ENCODE peak calls at places on chromosome 21, in five cellular contexts. P, K, E, A and X are unnamed samples.

GRCh38 chr21:26098758-26099157 is 71.8 kb downstream of the APP start:
- DNase-seq in P (no peak), K (no peak), E (no peak), A (no peak), X (peak)

GRCh38 chr21:25577765-25578069 is 29.6 kb downstream of the MRPL39 start:
- DNase-seq in P (no peak), K (no peak), E (no peak), A (no peak), X (no peak)

GRCh38 chr21:29155118-29155932 is 24.9 kb downstream of the MAP3K7CL start:
- DNase-seq in P (no peak), K (peak), E (no peak), A (no peak), X (peak)

GRCh38 chr21:16211339-16212303 is 481.8 kb downstream of the USP25 start:
- DNase-seq in P (no peak), K (no peak), E (no peak), A (no peak), X (no peak)

GRCh38 chr21:38343691-38344090 is 86.9 kb downstream of the KCNJ15 start:
- DNase-seq in P (no peak), K (no peak), E (no peak), A (no peak), X (no peak)

GRCh38 chr21:38544681-38545080 is 46.4 kb upstream of the ERG start:
- DNase-seq in P (no peak), K (no peak), E (no peak), A (no peak), X (no peak)

GRCh38 chr21:36005018-36005417 is 55.3 kb downstream of the SETD4 start:
- DNase-seq in P (no peak), K (no peak), E (no peak), A (peak), X (no peak)

GRCh38 chr21:43925096-43925481 is 60.1 kb downstream of the AGPAT3 start:
- DNase-seq in P (peak), K (no peak), E (no peak), A (no peak), X (no peak)

GRCh38 chr21:43727571-43728466 is 8.9 kb downstream of the PDXK start:
- DNase-seq in P (no peak), K (no peak), E (no peak), A (no peak), X (no peak)

GRCh38 chr21:44869860-44870747 is 3.4 kb downstream of the PTTG1IP start:
- DNase-seq in P (no peak), K (no peak), E (peak), A (no peak), X (no peak)

GRCh38 chr21:26818911-26819310 is 26.3 kb downstream of the ADAMTS1 start:
- DNase-seq in P (no peak), K (no peak), E (no peak), A (no peak), X (no peak)

GRCh38 chr21:38165466-38166213 is 91.2 kb upstream of the KCNJ15 start:
- DNase-seq in P (no peak), K (peak), E (no peak), A (no peak), X (no peak)

GRCh38 chr21:29233611-29234540 is 64.8 kb upstream of the BACH1 start:
- DNase-seq in P (no peak), K (no peak), E (no peak), A (no peak), X (no peak)

GRCh38 chr21:27423073-27423472 is 456.2 kb upstream of the ADAMTS5 start:
- DNase-seq in P (no peak), K (no peak), E (no peak), A (no peak), X (peak)

GRCh38 chr21:29146726-29147125 is 16.3 kb downstream of the MAP3K7CL start:
- DNase-seq in P (no peak), K (no peak), E (no peak), A (no peak), X (no peak)

GRCh38 chr21:39715804-39716397 is 29.1 kb upstream of the IGSF5 start:
- DNase-seq in P (peak), K (peak), E (peak), A (peak), X (peak)

GRCh38 chr21:36200089-36200561 is 43.5 kb downstream of the DOP1B start:
- DNase-seq in P (no peak), K (no peak), E (no peak), A (no peak), X (no peak)

GRCh38 chr21:44382536-44382935 is 29.1 kb downstream of the TRPM2 start:
- DNase-seq in P (no peak), K (no peak), E (no peak), A (no peak), X (no peak)

GRCh38 chr21:15604424-15604823 is 125.4 kb upstream of the USP25 start:
- DNase-seq in P (no peak), K (no peak), E (no peak), A (no peak), X (peak)

GRCh38 chr21:17340081-17340480 is 172.8 kb upstream of the CXADR start:
- DNase-seq in P (no peak), K (no peak), E (no peak), A (no peak), X (no peak)

GRCh38 chr21:22476726-22477646 is 1478.8 kb downstream of the NCAM2 start:
- DNase-seq in P (no peak), K (no peak), E (no peak), A (no peak), X (peak)

GRCh38 chr21:27885296-27885711 is 918.4 kb upstream of the ADAMTS5 start:
- DNase-seq in P (no peak), K (no peak), E (no peak), A (no peak), X (no peak)

GRCh38 chr21:20351138-20351537 is 647.1 kb upstream of the NCAM2 start:
- DNase-seq in P (no peak), K (no peak), E (no peak), A (no peak), X (no peak)

GRCh38 chr21:44279621-44280260 is 5.9 kb upstream of the AIRE start:
- DNase-seq in P (no peak), K (no peak), E (no peak), A (no peak), X (no peak)

GRCh38 chr21:44390886-44391285 is 37.5 kb downstream of the TRPM2 start:
- DNase-seq in P (no peak), K (peak), E (no peak), A (no peak), X (no peak)

GRCh38 chr21:36134820-36135390 is at the start of gene CBR3:
- DNase-seq in P (no peak), K (peak), E (no peak), A (no peak), X (peak)

GRCh38 chr21:40595806-40596205 is 251.2 kb downstream of the DSCAM start:
- DNase-seq in P (no peak), K (no peak), E (no peak), A (no peak), X (no peak)

GRCh38 chr21:36834192-36834591 is 132.3 kb downstream of the HLCS start:
- DNase-seq in P (no peak), K (no peak), E (no peak), A (no peak), X (no peak)

GRCh38 chr21:16195896-16196443 is 466.2 kb downstream of the USP25 start:
- DNase-seq in P (no peak), K (no peak), E (no peak), A (no peak), X (no peak)

GRCh38 chr21:27581168-27581567 is 614.3 kb upstream of the ADAMTS5 start:
- DNase-seq in P (no peak), K (no peak), E (no peak), A (no peak), X (no peak)

GRCh38 chr21:17416139-17416538 is 96.7 kb upstream of the CXADR start:
- DNase-seq in P (no peak), K (no peak), E (no peak), A (no peak), X (no peak)

GRCh38 chr21:45095505-45095904 is 21.1 kb downstream of the ADARB1 start:
- DNase-seq in P (no peak), K (no peak), E (no peak), A (no peak), X (no peak)

GRCh38 chr21:46357684-46358425 is 33.9 kb downstream of the PCNT start:
- DNase-seq in P (no peak), K (no peak), E (no peak), A (no peak), X (no peak)
- TF ChIP-seq JUND in P (no peak), K (no peak), E (no peak), A (no peak), X (no peak)

DNA sequence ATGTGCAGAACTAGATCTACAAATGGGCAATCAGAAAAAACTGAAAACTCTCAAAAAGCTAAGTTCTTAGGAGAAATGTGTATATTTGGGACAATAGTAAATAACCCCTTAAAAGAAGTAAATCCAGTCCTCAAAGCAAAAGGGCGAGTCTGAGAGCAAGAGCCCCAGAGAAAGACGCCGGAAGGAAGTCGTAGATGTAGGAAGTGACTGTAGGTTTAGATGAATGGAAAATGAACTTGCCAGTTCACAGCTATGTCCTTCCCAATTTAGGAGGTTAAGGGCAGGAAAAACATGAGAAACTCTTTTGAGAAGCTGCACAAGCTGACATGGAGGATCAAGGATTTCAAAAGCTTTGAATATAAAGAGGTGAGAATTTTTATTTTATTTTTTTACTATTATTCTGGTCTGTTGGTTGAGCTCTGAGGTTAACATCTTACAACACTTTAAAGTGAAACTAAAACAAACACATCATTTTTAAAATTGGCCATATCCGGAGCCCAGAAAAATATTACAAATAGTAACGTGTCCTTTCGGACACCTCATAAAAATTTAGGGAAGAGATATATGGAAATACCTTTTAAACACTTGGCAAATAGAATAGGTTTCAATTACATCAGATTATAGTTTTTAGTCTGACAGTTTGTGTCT is 1178.6 kb downstream of the MRPL39 start:
- DNase-seq in P (no peak), K (no peak), E (no peak), A (no peak), X (no peak)
- TF ChIP-seq JUND in P (no peak), K (no peak), E (no peak), A (no peak), X (no peak)

DNA sequence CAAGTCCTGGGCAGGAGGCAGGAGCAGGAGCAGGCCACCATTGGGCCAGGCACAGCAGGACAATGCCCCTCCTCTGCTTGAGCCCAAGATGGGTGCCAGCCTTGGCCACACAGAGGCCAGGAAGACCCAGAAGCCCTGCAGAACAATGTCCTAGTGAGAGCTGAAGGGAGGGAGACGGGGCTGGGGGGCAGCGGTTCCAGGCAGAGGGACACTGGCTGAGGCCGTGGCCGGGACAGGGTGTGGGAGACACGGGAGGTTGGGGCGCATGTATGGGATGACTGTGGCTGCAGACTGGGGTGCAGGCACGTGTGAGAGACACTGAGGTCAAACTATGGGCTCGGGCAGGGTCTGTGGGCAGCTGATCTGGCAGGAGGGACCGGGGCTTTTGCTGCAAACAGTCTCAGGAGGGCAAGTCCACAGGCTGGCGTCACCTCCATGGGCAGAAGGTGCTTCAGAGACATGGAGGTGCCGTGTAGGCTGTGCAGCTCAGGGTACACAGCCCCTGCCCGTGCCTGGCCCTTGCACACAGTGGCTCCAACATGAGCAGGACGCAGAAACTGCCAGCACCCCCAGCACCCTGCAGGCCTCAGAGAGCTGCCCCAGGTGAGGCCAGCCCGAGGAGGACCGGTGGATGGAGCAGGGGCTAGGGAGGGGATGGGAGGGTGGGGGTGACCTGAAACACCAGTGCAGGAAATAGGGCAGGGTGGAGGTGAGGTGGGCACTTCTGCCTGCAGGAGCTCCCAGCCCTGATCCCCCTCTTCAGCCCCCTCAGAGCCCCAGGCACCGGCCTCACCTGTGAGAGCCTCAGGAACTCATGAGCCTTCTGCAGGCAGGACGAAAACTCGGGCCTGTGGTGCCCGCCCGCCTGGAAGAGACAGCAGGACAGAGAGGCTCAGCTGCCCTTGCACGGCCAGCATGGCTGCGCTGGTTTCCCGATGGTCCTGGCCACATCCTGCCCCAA is 19.5 kb downstream of the LSS start:
- DNase-seq in P (no peak), K (no peak), E (no peak), A (no peak), X (no peak)
- TF ChIP-seq JUND in P (no peak), K (no peak), E (no peak), A (no peak), X (no peak)

GRCh38 chr21:34545079-34545884 is 33.3 kb upstream of the KCNE1 start:
- DNase-seq in P (no peak), K (no peak), E (peak), A (no peak), X (peak)
- TF ChIP-seq JUND in P (no peak), K (no peak), E (no peak), A (peak), X (no peak)

DNA sequence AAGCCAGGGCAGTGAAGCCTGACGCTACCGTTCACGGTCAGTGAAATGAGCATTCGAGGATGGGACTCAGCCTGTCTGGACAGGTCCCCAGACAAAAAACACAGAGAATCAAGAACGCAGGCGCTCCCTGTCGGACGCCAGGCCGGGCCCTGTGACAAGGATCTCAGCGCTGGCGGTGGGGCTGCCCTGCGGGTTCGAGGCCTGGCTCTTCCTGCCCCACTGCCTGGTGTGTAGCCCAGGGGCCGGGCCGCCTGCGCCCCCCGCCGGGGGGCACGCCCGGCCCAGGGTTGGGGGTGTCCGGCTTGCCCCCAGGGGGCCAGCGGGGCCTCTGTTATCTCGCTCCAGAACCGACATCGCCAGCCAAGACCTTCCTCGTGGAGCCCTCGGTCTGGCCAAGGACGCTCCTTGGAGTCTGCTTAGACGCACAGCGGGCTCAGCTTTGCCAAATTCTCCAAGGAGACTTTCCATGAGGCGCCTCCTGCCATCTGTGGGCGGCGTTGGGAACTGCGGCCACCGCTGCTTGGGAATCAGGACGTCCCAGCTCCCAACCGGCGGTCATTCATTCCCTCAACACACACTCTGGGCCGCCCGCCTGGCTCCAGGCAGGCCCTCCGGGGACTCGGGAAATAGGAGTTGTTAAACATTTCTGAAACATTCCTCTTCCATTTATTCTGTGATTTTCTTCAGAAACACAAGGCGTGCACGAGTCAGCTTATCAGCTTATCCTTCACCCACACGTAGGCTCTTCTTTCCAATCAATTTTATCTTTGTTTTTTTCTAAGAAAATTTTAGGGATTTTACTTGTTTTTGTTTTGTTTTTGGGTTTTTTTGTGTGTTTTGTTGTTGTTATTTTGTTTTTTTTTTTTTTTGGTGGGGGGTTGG is 11.3 kb upstream of the RIPK4 start:
- DNase-seq in P (peak), K (peak), E (peak), A (peak), X (peak)
- TF ChIP-seq JUND in P (no peak), K (no peak), E (no peak), A (no peak), X (no peak)

GRCh38 chr21:14114251-14114650 is 96.5 kb downstream of the LIPI start:
- DNase-seq in P (no peak), K (no peak), E (no peak), A (no peak), X (no peak)
- TF ChIP-seq JUND in P (no peak), K (no peak), E (no peak), A (no peak), X (no peak)

GRCh38 chr21:31780944-31781343 is 49.0 kb upstream of the SCAF4 start:
- DNase-seq in P (no peak), K (no peak), E (peak), A (no peak), X (peak)
- TF ChIP-seq JUND in P (no peak), K (no peak), E (no peak), A (no peak), X (no peak)

GRCh38 chr21:33332143-33332542 is 7.4 kb downstream of the IFNAR1 start:
- DNase-seq in P (no peak), K (no peak), E (no peak), A (no peak), X (no peak)
- TF ChIP-seq JUND in P (no peak), K (no peak), E (no peak), A (no peak), X (no peak)